ENCODE peak calls at places on chromosomes 11 and 22, in seven cellular contexts. H is fibroblast of lung, I is kidney glomerular epithelial cell, B is spleen, Z is Caco-2, V is non-pigmented ciliary epithelial cell, Y is brain microvascular endothelial cell. C is an unnamed sample.

GRCh38 chr11:58493676-58494075 is 14.2 kb downstream of the OR5B21 start:
- DNase-seq in H (peak), Z (no peak), B (no peak), I (no peak), V (no peak), Y (peak), C (no peak)

GRCh38 chr11:75399344-75400109 is at the start of gene RPS3:
- DNase-seq in I (peak), V (peak), Z (peak), Y (peak), B (peak), H (peak), C (peak)

GRCh38 chr11:14304601-14305000 is 54.4 kb downstream of the RRAS2 start:
- DNase-seq in B (no peak), H (no peak), Z (no peak), I (no peak), Y (no peak), V (no peak), C (no peak)

GRCh38 chr11:36265793-36266628 is 23.2 kb downstream of the COMMD9 start:
- DNase-seq in Y (peak), B (peak), Z (peak), H (peak), I (peak), V (no peak), C (peak)

GRCh38 chr22:30313527-30314385 is 13.0 kb downstream of the TBC1D10A start:
- DNase-seq in B (no peak), Y (no peak), H (no peak), Z (no peak), V (no peak), I (peak), C (no peak)

GRCh38 chr11:110777765-110778164 is 65.5 kb upstream of the ARHGAP20 start:
- DNase-seq in H (peak), V (peak), Z (no peak), B (no peak), I (no peak), Y (peak), C (no peak)

GRCh38 chr11:10307411-10308207 is 2.7 kb downstream of the ADM start:
- DNase-seq in H (peak), I (peak), Y (peak), B (peak), V (no peak), Z (peak), C (peak)

GRCh38 chr11:128196235-128196634 is 391.1 kb downstream of the ETS1 start:
- DNase-seq in Y (no peak), B (no peak), V (no peak), Z (no peak), H (peak), I (no peak), C (no peak)

GRCh38 chr22:19686946-19687345 is 27.4 kb upstream of the SEPTIN5 start:
- DNase-seq in V (no peak), Y (no peak), Z (no peak), I (no peak), H (no peak), B (peak), C (no peak)

GRCh38 chr11:129209891-129210830 is 18.0 kb upstream of the ARHGAP32 start:
- DNase-seq in H (no peak), V (no peak), B (no peak), Z (no peak), I (no peak), Y (no peak), C (no peak)

GRCh38 chr11:70616938-70617674 is 218.8 kb downstream of the CTTN start:
- DNase-seq in H (no peak), I (no peak), V (no peak), Z (peak), B (no peak), Y (no peak), C (no peak)

GRCh38 chr22:36569999-36570398 is 41.0 kb upstream of the EIF3D start:
- DNase-seq in B (no peak), Z (peak), V (no peak), H (peak), I (no peak), Y (peak), C (no peak)

GRCh38 chr22:36243996-36244395 is 4.7 kb upstream of the APOL2 start:
- DNase-seq in Y (no peak), V (no peak), B (no peak), Z (no peak), I (no peak), H (no peak), C (no peak)